ENCODE peak calls at places on chromosomes 6 and 20, in four cellular contexts. X is K562, C is HepG2, Y is GM12878. I is an unnamed sample.

GRCh38 chr20:37179671-37180524 is 550 bp upstream of the MROH8 start:
- DNase-seq in X (no peak), C (peak), Y (no peak), I (no peak)

GRCh38 chr6:108630050-108630714 is 69.5 kb downstream of the FOXO3 start:
- DNase-seq in X (no peak), C (no peak), Y (no peak), I (no peak)

GRCh38 chr6:116387374-116387773 is 16.6 kb downstream of the DSE start:
- DNase-seq in X (no peak), C (no peak), Y (no peak), I (no peak)

GRCh38 chr20:30506100-30506499 is 751.4 kb upstream of the DEFB115 start:
- DNase-seq in X (no peak), C (no peak), Y (no peak), I (no peak)

GRCh38 chr6:126143650-126144260 is 157.4 kb downstream of the TRMT11 start:
- DNase-seq in X (no peak), C (no peak), Y (no peak), I (no peak)

GRCh38 chr20:8527998-8528397 is 395.9 kb downstream of the PLCB1 start:
- DNase-seq in X (no peak), C (no peak), Y (peak), I (no peak)

GRCh38 chr6:113457751-113458150 is 399.4 kb upstream of the MARCKS start:
- DNase-seq in X (no peak), C (no peak), Y (no peak), I (no peak)

GRCh38 chr6:11229267-11230043 is 3.0 kb downstream of the NEDD9 start:
- DNase-seq in X (no peak), C (no peak), Y (no peak), I (no peak)

GRCh38 chr20:4161447-4162251 is 146.3 kb upstream of the RNF24 start:
- DNase-seq in X (no peak), C (peak), Y (peak), I (no peak)

GRCh38 chr6:135568366-135568765 is 70.8 kb upstream of the AHI1 start:
- DNase-seq in X (no peak), C (no peak), Y (peak), I (no peak)

GRCh38 chr20:3653921-3654320 is 9.3 kb downstream of the GFRA4 start:
- DNase-seq in X (no peak), C (no peak), Y (no peak), I (no peak)

GRCh38 chr6:142570221-142570671 is 268.4 kb downstream of the ADGRG6 start:
- DNase-seq in X (no peak), C (peak), Y (no peak), I (no peak)

GRCh38 chr6:96022225-96022624 is 6.5 kb downstream of the FUT9 start:
- DNase-seq in X (no peak), C (no peak), Y (no peak), I (no peak)

GRCh38 chr6:47298475-47298874 is 11.2 kb downstream of the TNFRSF21 start:
- DNase-seq in X (no peak), C (no peak), Y (no peak), I (no peak)

GRCh38 chr20:50467618-50468373 is 42.4 kb upstream of the PTPN1 start:
- DNase-seq in X (peak), C (peak), Y (no peak), I (peak)

GRCh38 chr6:24323632-24324337 is 34.1 kb downstream of the DCDC2 start:
- DNase-seq in X (no peak), C (peak), Y (no peak), I (no peak)

GRCh38 chr6:167341665-167342655 is 17.1 kb downstream of the TTLL2 start:
- DNase-seq in X (no peak), C (peak), Y (no peak), I (no peak)

GRCh38 chr20:20443509-20443908 is 75.6 kb downstream of the INSM1 start:
- DNase-seq in X (no peak), C (no peak), Y (no peak), I (no peak)

GRCh38 chr6:34583461-34583860 is 27.3 kb upstream of the SPDEF start:
- DNase-seq in X (peak), C (no peak), Y (no peak), I (no peak)

GRCh38 chr6:159306134-159306537 is 136.9 kb downstream of the FNDC1 start:
- DNase-seq in X (no peak), C (peak), Y (no peak), I (no peak)

GRCh38 chr20:6418732-6419131 is 295.9 kb upstream of the FERMT1 start:
- DNase-seq in X (no peak), C (no peak), Y (no peak), I (no peak)

GRCh38 chr6:56370127-56370540 is 122.8 kb upstream of the COL21A1 start:
- DNase-seq in X (peak), C (peak), Y (no peak), I (peak)

GRCh38 chr6:90435207-90435899 is 138.7 kb upstream of the BACH2 start:
- DNase-seq in X (no peak), C (no peak), Y (no peak), I (no peak)

GRCh38 chr6:111230351-111231077 is 143.2 kb downstream of the SLC16A10 start:
- DNase-seq in X (no peak), C (no peak), Y (no peak), I (no peak)

GRCh38 chr20:3655032-3655405 is 8.2 kb downstream of the GFRA4 start:
- DNase-seq in X (no peak), C (no peak), Y (no peak), I (no peak)

GRCh38 chr6:53573299-53573698 is 28.4 kb upstream of the GCLC start:
- DNase-seq in X (peak), C (no peak), Y (no peak), I (no peak)
- TF ChIP-seq TARDBP in X (no peak), C (no peak), Y (no peak), I (no peak)

GRCh38 chr20:47136782-47137181 is 219.7 kb downstream of the ZMYND8 start:
- DNase-seq in X (no peak), C (no peak), Y (no peak), I (no peak)
- TF ChIP-seq FOXM1 in X (no peak), C (no peak), Y (no peak), I (no peak)

GRCh38 chr20:57265649-57266250 is 691 bp downstream of the BMP7 start:
- DNase-seq in X (no peak), C (no peak), Y (no peak), I (peak)
- TF ChIP-seq TARDBP in X (no peak), C (no peak), Y (no peak), I (no peak)

GRCh38 chr20:60815656-60816055 is 436.4 kb upstream of the CDH4 start:
- DNase-seq in X (no peak), C (no peak), Y (no peak), I (no peak)
- TF ChIP-seq FOXM1 in X (no peak), C (no peak), Y (no peak), I (no peak)

GRCh38 chr20:59015812-59016711 is 3.2 kb upstream of the TUBB1 start:
- DNase-seq in X (no peak), C (peak), Y (no peak), I (no peak)
- TF ChIP-seq TARDBP in X (no peak), C (peak), Y (no peak), I (no peak)

DNA sequence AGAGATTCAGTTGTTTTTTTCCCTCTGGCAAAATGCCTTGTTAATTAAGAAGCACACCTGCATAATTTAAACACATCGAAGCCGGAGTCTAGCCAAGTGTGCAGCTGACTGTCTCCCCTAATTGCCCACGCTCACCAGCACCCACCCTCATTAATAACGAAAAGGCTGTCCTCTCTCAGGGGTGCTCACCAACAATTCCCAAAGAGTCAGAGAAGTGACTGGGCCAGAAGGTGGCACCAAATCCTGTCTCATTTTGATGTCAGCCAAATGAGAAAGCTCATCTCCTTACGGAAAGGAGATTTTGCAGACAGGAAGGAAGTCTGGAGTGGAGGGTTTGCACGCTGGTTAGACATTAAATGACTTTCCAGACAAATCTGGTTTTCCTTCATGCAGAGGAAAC is 60.7 kb upstream of the MC3R start:
- DNase-seq in X (no peak), C (peak), Y (no peak), I (no peak)
- TF ChIP-seq FOXM1 in X (no peak), C (no peak), Y (no peak), I (no peak)

GRCh38 chr20:62349537-62350097 is 17.5 kb downstream of the LAMA5 start:
- DNase-seq in X (peak), C (no peak), Y (no peak), I (no peak)

GRCh38 chr20:62348604-62349003 is 18.5 kb downstream of the LAMA5 start:
- DNase-seq in X (no peak), C (no peak), Y (no peak), I (no peak)

GRCh38 chr20:62351469-62352401 is 15.4 kb downstream of the LAMA5 start:
- DNase-seq in X (no peak), C (no peak), Y (no peak), I (no peak)

GRCh38 chr20:62350629-62351422 is 16.3 kb downstream of the LAMA5 start:
- DNase-seq in X (no peak), C (no peak), Y (no peak), I (no peak)

DNA sequence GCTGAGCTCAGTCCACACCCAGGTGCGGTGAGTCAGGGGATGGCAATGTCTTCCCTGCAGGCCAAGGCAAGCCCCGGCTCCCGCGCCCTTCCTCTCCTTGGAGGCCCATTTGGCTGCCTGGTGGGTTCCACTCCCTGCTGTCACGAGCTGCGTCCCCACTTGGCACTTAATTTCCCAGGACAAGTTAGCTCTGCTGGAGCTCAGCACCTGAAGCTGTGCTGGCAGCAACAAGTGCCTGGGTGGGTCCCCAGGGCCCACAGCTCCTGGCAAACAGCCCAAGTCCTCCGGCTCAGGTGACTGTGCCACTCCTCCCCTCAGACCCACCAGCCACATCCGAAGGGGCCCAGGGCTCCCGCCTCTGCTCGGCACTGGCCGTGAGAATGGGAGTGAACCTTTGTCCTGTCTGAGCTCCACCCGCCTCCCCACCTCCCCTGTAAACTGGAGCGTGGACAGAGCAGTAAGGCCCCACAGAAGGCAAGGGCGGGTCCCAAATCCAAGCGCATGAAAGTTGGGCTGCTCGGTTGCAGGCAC is 16.9 kb downstream of the LAMA5 start:
- DNase-seq in X (no peak), C (no peak), Y (no peak), I (no peak)
- TF ChIP-seq TARDBP in X (no peak), C (no peak), Y (no peak), I (no peak)

GRCh38 chr6:17423018-17423417 is 29.6 kb downstream of the CAP2 start:
- DNase-seq in X (no peak), C (no peak), Y (no peak), I (no peak)
- TF ChIP-seq FOXM1 in X (no peak), C (no peak), Y (no peak), I (no peak)